ENCODE peak calls at places on chromosome 15, in eight cellular contexts. P, G, O, A, T, Q, J and C are unnamed samples.

GRCh38 chr15:97893988-97894387 is 66.5 kb upstream of the ARRDC4 start:
- DNase-seq in P (no peak), T (no peak), G (no peak), Q (no peak), A (no peak), J (no peak), O (no peak), C (no peak)

GRCh38 chr15:44710236-44711088 is 661 bp downstream of the PATL2 start:
- DNase-seq in Q (no peak), A (peak), P (no peak), J (peak), G (peak), T (peak), O (no peak), C (no peak)

GRCh38 chr15:79157631-79158592 is 67.3 kb upstream of the RASGRF1 start:
- DNase-seq in J (no peak), Q (no peak), P (no peak), A (no peak), T (no peak), O (no peak), G (no peak), C (no peak)

GRCh38 chr15:35627696-35628095 is 81.7 kb upstream of the DPH6 start:
- DNase-seq in O (no peak), P (no peak), A (no peak), T (no peak), J (no peak), G (no peak), Q (no peak), C (no peak)

GRCh38 chr15:85010472-85011209 is 29.0 kb downstream of the PDE8A start:
- DNase-seq in Q (no peak), T (no peak), A (no peak), O (no peak), G (no peak), J (peak), P (no peak), C (no peak)

GRCh38 chr15:82551646-82552247 is 11.5 kb upstream of the RPS17 start:
- DNase-seq in Q (no peak), G (no peak), J (no peak), O (no peak), P (no peak), A (peak), T (no peak), C (no peak)

GRCh38 chr15:73677146-73677607 is 7.0 kb upstream of the CD276 start:
- DNase-seq in O (peak), T (no peak), G (peak), P (peak), A (peak), J (peak), Q (peak), C (no peak)

GRCh38 chr15:89616228-89616627 is 39.0 kb downstream of the KIF7 start:
- DNase-seq in G (no peak), P (no peak), Q (no peak), A (no peak), T (no peak), J (no peak), O (no peak), C (no peak)

GRCh38 chr15:79863886-79864285 is 32.9 kb downstream of the MTHFS start:
- DNase-seq in Q (no peak), J (peak), T (no peak), A (no peak), P (no peak), O (no peak), G (peak), C (no peak)

GRCh38 chr15:29939404-29939803 is 117.1 kb upstream of the TJP1 start:
- DNase-seq in O (no peak), T (no peak), J (peak), A (no peak), P (no peak), Q (no peak), G (peak), C (no peak)

GRCh38 chr15:68314563-68314962 is 37.0 kb downstream of the FEM1B start:
- DNase-seq in J (no peak), O (no peak), A (no peak), G (peak), P (no peak), T (peak), Q (no peak), C (no peak)

GRCh38 chr15:52523646-52524045 is 5.0 kb downstream of the MYO5A start:
- DNase-seq in P (no peak), Q (no peak), T (no peak), O (no peak), A (no peak), G (no peak), J (no peak), C (no peak)